ENCODE peak calls at places on chromosomes 6 and 20, in six cellular contexts. Q, T, K, A, B and L are unnamed samples.

GRCh38 chr6:116447052-116447451 is 14.1 kb upstream of the CALHM6 start:
- ATAC-seq in K (no peak), A (no peak), Q (no peak), T (no peak), B (no peak), L (no peak)

GRCh38 chr6:134233180-134233579 is 84.7 kb downstream of the SGK1 start:
- ATAC-seq in B (no peak), A (no peak), T (no peak), K (no peak), Q (no peak), L (no peak)

GRCh38 chr20:51534764-51535386 is 7.6 kb downstream of the NFATC2 start:
- ATAC-seq in K (peak; percentile 48), T (no peak), B (no peak), Q (no peak), A (peak; percentile 7), L (peak; percentile 4)

GRCh38 chr20:6162239-6162638 is 39.4 kb upstream of the FERMT1 start:
- ATAC-seq in K (no peak), Q (peak; percentile 79), A (no peak), B (peak; percentile 92), T (no peak), L (no peak)

GRCh38 chr6:51398064-51398740 is 579.5 kb downstream of the TFAP2B start:
- ATAC-seq in K (no peak), B (no peak), Q (no peak), T (no peak), A (no peak), L (no peak)

GRCh38 chr20:38144608-38145093 is 20.4 kb downstream of the TGM2 start:
- ATAC-seq in A (no peak), B (no peak), Q (no peak), K (no peak), T (no peak), L (no peak)

GRCh38 chr20:48875914-48876240 is 45.6 kb upstream of the ARFGEF2 start:
- ATAC-seq in A (no peak), T (no peak), Q (no peak), B (no peak), K (no peak), L (no peak)

GRCh38 chr6:14269434-14269833 is 151.9 kb downstream of the CD83 start:
- ATAC-seq in A (no peak), Q (no peak), K (no peak), T (no peak), B (no peak), L (no peak)

GRCh38 chr20:25052255-25053206 is 5.4 kb downstream of the ACSS1 start:
- ATAC-seq in T (no peak), Q (peak; percentile 62), A (no peak), B (no peak), K (no peak), L (no peak)

GRCh38 chr6:16483315-16483875 is 245.0 kb downstream of the GMPR start:
- ATAC-seq in Q (no peak), A (peak; percentile 31), T (peak; percentile 49), K (peak; percentile 30), B (no peak), L (peak; percentile 49)

GRCh38 chr6:51531623-51532022 is 555.8 kb downstream of the PKHD1 start:
- ATAC-seq in T (no peak), Q (no peak), A (no peak), K (no peak), B (peak; percentile 52), L (no peak)

GRCh38 chr6:95551678-95552324 is 25.5 kb upstream of the MANEA start:
- ATAC-seq in Q (no peak), B (peak; percentile 89), A (no peak), T (no peak), K (no peak), L (no peak)

GRCh38 chr6:149642829-149643580 is 5.5 kb downstream of the KATNA1 start:
- ATAC-seq in B (no peak), T (no peak), K (no peak), Q (no peak), A (no peak), L (no peak)

GRCh38 chr20:56445540-56445939 is 22.9 kb upstream of the RTF2 start:
- ATAC-seq in T (no peak), K (no peak), Q (no peak), B (no peak), A (no peak), L (no peak)

GRCh38 chr6:157989541-157990289 is 8.1 kb downstream of the SYNJ2 start:
- ATAC-seq in B (peak; percentile 77), K (no peak), A (no peak), T (no peak), Q (peak; percentile 68), L (peak; percentile 23)

GRCh38 chr6:123625697-123626096 is 11.1 kb downstream of the TRDN start:
- ATAC-seq in B (no peak), K (no peak), T (no peak), Q (no peak), A (no peak), L (no peak)

GRCh38 chr20:45826381-45827019 is 612 bp downstream of the TNNC2 start:
- ATAC-seq in Q (peak; percentile 52), B (peak; percentile 60), T (no peak), K (no peak), A (no peak), L (no peak)

GRCh38 chr6:37868447-37868825 is 48.9 kb downstream of the ZFAND3 start:
- ATAC-seq in A (no peak), T (no peak), K (peak; percentile 50), Q (no peak), B (no peak), L (peak; percentile 74)

GRCh38 chr6:336159-337114 is 44.1 kb downstream of the DUSP22 start:
- ATAC-seq in B (peak; percentile 12), A (peak; percentile 40), T (peak; percentile 54), K (no peak), Q (no peak), L (peak; percentile 37)

GRCh38 chr20:20174089-20174835 is 121.9 kb downstream of the CFAP61 start:
- ATAC-seq in B (no peak), K (no peak), Q (no peak), T (no peak), A (no peak), L (no peak)

GRCh38 chr6:11218827-11219826 is 13.3 kb downstream of the NEDD9 start:
- ATAC-seq in A (no peak), T (no peak), K (peak; percentile 49), Q (peak; percentile 74), B (peak; percentile 89), L (peak; percentile 65)